ENCODE peak calls at places on chromosome 17, in four cellular contexts. F, X, E and B are unnamed samples.

GRCh38 chr17:5128905-5129535 is 13.2 kb downstream of the USP6 start:
- DNase-seq in F (no peak), X (no peak), E (no peak), B (no peak)

GRCh38 chr17:60229189-60229802 is 79.5 kb downstream of the CA4 start:
- DNase-seq in E (no peak), F (no peak), X (no peak), B (no peak)

GRCh38 chr17:37392024-37392590 is 14.5 kb downstream of the ACACA start:
- DNase-seq in F (no peak), X (peak), E (no peak), B (no peak)

GRCh38 chr17:28416703-28417311 is 10.8 kb upstream of the SLC46A1 start:
- DNase-seq in E (no peak), F (peak), X (peak), B (peak)

GRCh38 chr17:50924800-50925199 is 58.6 kb upstream of the TOB1 start:
- DNase-seq in E (no peak), F (no peak), X (no peak), B (no peak)

GRCh38 chr17:3526971-3527370 is 30.6 kb downstream of the TRPV3 start:
- DNase-seq in F (no peak), X (no peak), E (no peak), B (no peak)

GRCh38 chr17:1870592-1870991 is 40.8 kb downstream of the RPA1 start:
- DNase-seq in E (no peak), X (no peak), F (no peak), B (no peak)

GRCh38 chr17:68460715-68461114 is 3.4 kb upstream of the WIPI1 start:
- DNase-seq in F (no peak), X (no peak), E (no peak), B (no peak)

GRCh38 chr17:79845601-79845949 is 6.3 kb upstream of the CBX4 start:
- DNase-seq in F (peak), X (no peak), E (no peak), B (no peak)

GRCh38 chr17:42275527-42276358 is 448 bp downstream of the STAT5B start:
- DNase-seq in E (no peak), F (no peak), X (peak), B (no peak)